ENCODE peak calls at places on chromosome 13, in four cellular contexts. V, N, K and Q are unnamed samples.

GRCh38 chr13:44004881-44005280 is 125.2 kb downstream of the LACC1 start:
- DNase-seq in V (no peak), N (no peak), K (no peak), Q (no peak)

GRCh38 chr13:110403315-110403714 is 96.2 kb downstream of the COL4A2 start:
- DNase-seq in V (no peak), N (no peak), K (no peak), Q (no peak)

GRCh38 chr13:78241278-78241919 is 322.8 kb upstream of the EDNRB start:
- DNase-seq in V (peak), N (peak), K (peak), Q (peak)

GRCh38 chr13:27043013-27043412 is 128.6 kb downstream of the USP12 start:
- DNase-seq in V (no peak), N (no peak), K (peak), Q (peak)

GRCh38 chr13:79534596-79534995 is 53.6 kb downstream of the NDFIP2 start:
- DNase-seq in V (no peak), N (no peak), K (no peak), Q (no peak)

GRCh38 chr13:41516760-41517159 is 59.4 kb downstream of the RGCC start:
- DNase-seq in V (no peak), N (no peak), K (no peak), Q (no peak)

GRCh38 chr13:32309812-32310706 is 5.1 kb downstream of the ZAR1L start:
- DNase-seq in V (no peak), N (peak), K (peak), Q (peak)

GRCh38 chr13:98570929-98571372 is 6.0 kb downstream of the STK24 start:
- DNase-seq in V (no peak), N (peak), K (peak), Q (no peak)

GRCh38 chr13:49292742-49293498 is 45.2 kb downstream of the CDADC1 start:
- DNase-seq in V (no peak), N (peak), K (no peak), Q (no peak)

GRCh38 chr13:99564389-99564788 is 63.1 kb downstream of the TM9SF2 start:
- DNase-seq in V (no peak), N (no peak), K (no peak), Q (no peak)

GRCh38 chr13:21674271-21675009 is 3.6 kb downstream of the FGF9 start:
- DNase-seq in V (peak), N (no peak), K (no peak), Q (no peak)

GRCh38 chr13:75946746-75947397 is 310.7 kb downstream of the LMO7 start:
- DNase-seq in V (no peak), N (no peak), K (no peak), Q (no peak)

GRCh38 chr13:44744880-44745633 is 168.9 kb upstream of the TSC22D1 start:
- DNase-seq in V (no peak), N (no peak), K (no peak), Q (no peak)

GRCh38 chr13:49494645-49495044 is 1.1 kb upstream of the PHF11 start:
- DNase-seq in V (no peak), N (no peak), K (no peak), Q (no peak)

GRCh38 chr13:85266331-85266730 is 532.9 kb downstream of the SLITRK6 start:
- DNase-seq in V (no peak), N (no peak), K (no peak), Q (no peak)

GRCh38 chr13:96444676-96445075 is 354.8 kb downstream of the HS6ST3 start:
- DNase-seq in V (no peak), N (no peak), K (no peak), Q (no peak)

GRCh38 chr13:101930331-101930730 is 471.5 kb downstream of the FGF14 start:
- DNase-seq in V (no peak), N (no peak), K (no peak), Q (no peak)

GRCh38 chr13:100273576-100273975 is 184.7 kb downstream of the PCCA start:
- DNase-seq in V (no peak), N (no peak), K (no peak), Q (no peak)

GRCh38 chr13:64428196-64428595 is 2801.9 kb downstream of the PCDH9 start:
- DNase-seq in V (no peak), N (no peak), K (no peak), Q (no peak)

GRCh38 chr13:86324191-86324590 is 525.0 kb upstream of the SLITRK6 start:
- DNase-seq in V (no peak), N (no peak), K (no peak), Q (no peak)

GRCh38 chr13:39575641-39576238 is 27.3 kb downstream of the LHFPL6 start:
- DNase-seq in V (no peak), N (no peak), K (no peak), Q (no peak)

GRCh38 chr13:87057807-87058520 is 613.2 kb upstream of the SLITRK5 start:
- DNase-seq in V (no peak), N (no peak), K (no peak), Q (no peak)

GRCh38 chr13:75316427-75316826 is 165.5 kb downstream of the TBC1D4 start:
- DNase-seq in V (no peak), N (no peak), K (no peak), Q (no peak)

GRCh38 chr13:101449971-101450748 is 2.3 kb upstream of the ITGBL1 start:
- DNase-seq in V (no peak), N (no peak), K (no peak), Q (peak)

GRCh38 chr13:99311137-99311536 is 3.9 kb upstream of the GPR183 start:
- DNase-seq in V (no peak), N (peak), K (no peak), Q (no peak)

GRCh38 chr13:38496956-38497355 is 147.3 kb downstream of the UFM1 start:
- DNase-seq in V (no peak), N (no peak), K (no peak), Q (no peak)
- TF ChIP-seq HMGXB4 in V (no peak), N (no peak), K (no peak), Q (no peak)

GRCh38 chr13:46796515-46797467 is at the start of gene ESD:
- DNase-seq in V (peak), N (peak), K (peak), Q (peak)

GRCh38 chr13:46801831-46802230 is 4.9 kb upstream of the ESD start:
- DNase-seq in V (no peak), N (no peak), K (no peak), Q (no peak)

GRCh38 chr13:46797468-46798237 is 692 bp upstream of the ESD start:
- DNase-seq in V (no peak), N (peak), K (peak), Q (no peak)

GRCh38 chr13:46796129-46796514 is 839 bp downstream of the ESD start:
- DNase-seq in V (no peak), N (peak), K (no peak), Q (no peak)

GRCh38 chr13:46799139-46799538 is 2.2 kb upstream of the ESD start:
- DNase-seq in V (no peak), N (no peak), K (peak), Q (no peak)
- TF ChIP-seq HMGXB4 in V (no peak), N (no peak), K (no peak), Q (no peak)

DNA sequence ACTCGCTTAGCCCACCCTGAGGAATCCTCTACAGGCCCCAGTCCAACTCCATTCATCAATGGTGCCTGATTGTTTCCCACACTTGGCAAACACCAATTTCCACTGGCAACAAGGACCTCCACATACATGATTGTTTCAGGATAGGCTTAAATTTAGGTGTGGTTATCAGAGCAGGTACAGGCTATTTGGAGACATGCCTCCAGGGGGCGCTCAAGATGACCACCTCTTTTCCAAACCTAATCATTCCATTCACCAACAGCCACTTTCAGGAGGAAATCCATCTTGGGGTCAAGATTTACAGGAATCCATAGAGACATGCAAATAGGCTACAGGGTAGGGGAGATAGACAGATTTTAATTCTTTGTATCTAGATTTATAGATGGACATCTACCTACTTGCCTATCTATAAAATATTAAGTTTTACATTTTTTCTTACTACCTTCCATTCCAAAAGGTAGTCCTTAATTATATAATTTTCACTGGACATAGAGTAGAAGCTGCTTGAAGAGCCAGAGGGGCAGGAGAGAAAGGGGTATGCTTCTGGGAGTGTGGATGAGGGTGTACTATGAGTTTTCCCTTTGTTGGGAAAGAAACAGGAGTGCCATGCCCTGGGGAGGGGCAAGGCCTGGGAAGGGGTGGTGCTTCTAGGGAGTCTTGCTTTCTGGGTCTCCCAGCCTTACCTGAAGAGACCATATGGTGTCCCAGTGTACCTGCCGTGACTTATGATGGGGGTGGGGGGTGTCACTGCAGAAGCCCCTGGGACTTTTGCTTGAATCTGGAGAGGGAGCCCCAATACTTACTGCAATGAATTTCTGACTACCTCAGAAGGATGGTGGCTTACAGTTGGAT is 14.1 kb upstream of the PCDH8 start:
- DNase-seq in V (peak), N (peak), K (peak), Q (peak)
- TF ChIP-seq HMGXB4 in V (no peak), N (no peak), K (no peak), Q (no peak)

DNA sequence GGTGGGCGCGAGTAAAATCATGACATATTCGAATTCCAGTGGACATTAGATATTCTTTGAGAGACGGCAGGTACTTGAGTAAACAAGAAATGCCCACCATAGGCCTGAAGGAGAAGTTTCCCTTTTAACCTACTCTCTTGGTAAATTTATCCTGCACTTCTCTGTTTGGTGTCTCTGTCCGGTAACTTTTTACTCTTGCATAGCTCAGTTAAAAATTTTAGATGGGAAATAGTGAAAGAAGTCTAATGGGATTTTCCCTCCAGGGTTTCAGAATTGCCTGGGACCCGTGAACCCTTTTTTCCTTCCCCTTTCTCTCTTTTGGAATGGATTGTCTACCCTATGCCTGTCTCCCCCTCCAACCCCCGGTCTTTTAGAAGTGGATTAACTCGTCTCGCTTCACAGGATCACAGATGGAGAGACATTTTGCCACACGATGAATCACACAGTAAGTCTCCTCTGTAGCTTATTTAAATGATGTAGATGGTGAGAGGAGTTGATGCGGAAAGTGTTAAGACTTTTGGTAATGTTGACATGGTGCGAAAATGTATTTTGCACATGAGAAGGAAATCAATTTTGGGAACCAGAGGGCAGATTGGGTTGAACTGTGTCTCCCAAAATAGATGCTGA is 511 bp upstream of the MIPEP start:
- DNase-seq in V (no peak), N (no peak), K (no peak), Q (no peak)
- TF ChIP-seq HMGXB4 in V (no peak), N (no peak), K (no peak), Q (no peak)

GRCh38 chr13:28429096-28429495 is 65.8 kb downstream of the FLT1 start:
- DNase-seq in V (no peak), N (no peak), K (no peak), Q (no peak)

GRCh38 chr13:28438067-28438466 is 56.9 kb downstream of the FLT1 start:
- DNase-seq in V (no peak), N (no peak), K (no peak), Q (no peak)

GRCh38 chr13:28438598-28439334 is 56.2 kb downstream of the FLT1 start:
- DNase-seq in V (peak), N (no peak), K (no peak), Q (no peak)

GRCh38 chr13:28429685-28430290 is 65.1 kb downstream of the FLT1 start:
- DNase-seq in V (peak), N (no peak), K (no peak), Q (no peak)

GRCh38 chr13:28434934-28435333 is 60.0 kb downstream of the FLT1 start:
- DNase-seq in V (no peak), N (no peak), K (no peak), Q (no peak)
- TF ChIP-seq HMGXB4 in V (no peak), N (no peak), K (no peak), Q (no peak)

DNA sequence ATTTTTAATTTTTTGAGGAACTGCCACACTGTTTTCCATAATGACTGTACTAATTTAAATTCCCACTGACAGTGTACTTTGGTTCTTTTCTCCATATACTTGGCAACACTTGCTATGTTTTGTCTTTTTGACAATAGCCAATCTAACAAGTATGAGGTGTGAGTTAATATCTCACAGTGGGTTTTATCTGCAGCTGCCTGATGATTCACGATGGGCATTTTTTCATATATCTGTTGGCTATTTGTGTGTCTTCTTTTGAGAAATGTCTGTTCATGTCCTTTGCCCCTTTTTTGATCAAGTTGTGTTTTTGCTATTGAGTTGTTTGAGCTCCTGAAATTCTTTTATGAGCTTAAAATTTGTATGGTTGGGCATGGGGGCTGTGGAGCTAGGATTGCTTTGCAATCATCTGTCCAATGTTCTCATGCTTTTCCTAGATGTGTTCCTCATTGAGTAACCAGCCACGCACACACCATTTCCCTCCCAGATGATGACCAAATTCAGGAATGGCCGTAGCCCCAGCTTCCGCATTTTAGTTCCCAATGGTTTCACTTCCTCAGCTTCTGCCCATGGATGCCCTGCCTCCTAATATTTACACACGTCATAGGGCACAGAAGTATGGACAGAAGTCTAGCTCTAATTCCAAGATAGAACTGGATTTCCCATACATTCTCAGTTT is 379.9 kb upstream of the SGCG start:
- DNase-seq in V (no peak), N (no peak), K (no peak), Q (no peak)
- TF ChIP-seq HMGXB4 in V (no peak), N (no peak), K (no peak), Q (no peak)

DNA sequence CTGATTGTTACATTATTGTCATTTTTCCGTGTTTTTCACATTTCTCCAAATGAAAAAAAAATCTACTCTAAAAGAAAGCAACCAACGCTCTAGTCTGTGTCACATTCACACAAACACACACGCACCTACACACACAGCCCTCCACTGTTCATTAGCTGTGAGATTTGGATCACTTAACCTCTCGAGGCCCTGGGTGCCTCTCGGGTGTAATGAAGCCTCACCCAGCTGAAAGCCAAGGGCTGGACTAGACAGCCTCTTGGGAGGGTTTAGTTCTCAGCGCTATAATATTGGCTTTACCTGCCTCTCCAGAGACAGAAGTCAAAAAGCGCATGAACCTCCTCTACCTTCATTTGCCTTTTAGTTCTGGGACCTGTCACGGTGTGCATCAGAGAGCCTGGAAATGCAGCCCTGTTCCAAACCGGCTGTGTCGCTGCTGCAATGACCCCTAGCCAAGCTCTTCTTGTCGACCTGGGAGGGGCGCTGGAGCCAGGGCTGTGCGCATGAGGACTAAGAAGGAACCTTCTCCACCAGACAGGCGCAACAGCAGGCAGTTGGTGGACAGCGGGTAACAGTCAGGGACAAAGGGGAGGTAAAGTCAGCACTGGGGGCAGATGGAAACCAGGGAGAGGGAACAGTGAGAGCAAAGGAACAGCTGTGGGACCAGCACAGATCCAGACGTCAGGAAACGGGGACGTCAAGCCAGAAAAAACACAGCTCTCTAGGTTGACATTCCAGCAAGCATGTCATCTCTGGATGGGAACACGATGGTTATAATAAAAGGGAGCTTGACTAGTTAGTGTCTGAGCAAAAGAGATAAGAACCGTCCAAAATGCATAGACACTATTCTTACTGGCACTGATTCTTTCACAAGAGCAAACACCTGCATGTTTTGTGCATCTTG is 375.9 kb downstream of the EFNB2 start:
- DNase-seq in V (no peak), N (no peak), K (no peak), Q (no peak)
- TF ChIP-seq HMGXB4 in V (no peak), N (no peak), K (no peak), Q (no peak)

GRCh38 chr13:24162604-24163003 is 2.1 kb downstream of the SPATA13 start:
- DNase-seq in V (no peak), N (no peak), K (no peak), Q (no peak)

GRCh38 chr13:24159362-24159761 is 1.2 kb upstream of the SPATA13 start:
- DNase-seq in V (no peak), N (no peak), K (no peak), Q (no peak)

GRCh38 chr13:24161980-24162517 is 1.5 kb downstream of the SPATA13 start:
- DNase-seq in V (no peak), N (no peak), K (no peak), Q (no peak)

GRCh38 chr13:24161010-24161775 is 673 bp downstream of the SPATA13 start:
- DNase-seq in V (peak), N (no peak), K (peak), Q (no peak)

GRCh38 chr13:24159921-24160324 is 597 bp upstream of the SPATA13 start:
- DNase-seq in V (no peak), N (no peak), K (no peak), Q (peak)
- TF ChIP-seq HMGXB4 in V (no peak), N (no peak), K (no peak), Q (no peak)

GRCh38 chr13:111876506-111876905 is 190.4 kb upstream of the SOX1 start:
- DNase-seq in V (no peak), N (no peak), K (no peak), Q (no peak)
- TF ChIP-seq HMGXB4 in V (no peak), N (no peak), K (no peak), Q (no peak)

GRCh38 chr13:113932060-113932459 is 41.8 kb downstream of the C13orf46 start:
- DNase-seq in V (no peak), N (no peak), K (no peak), Q (no peak)

GRCh38 chr13:113930711-113931637 is 42.9 kb downstream of the C13orf46 start:
- DNase-seq in V (peak), N (no peak), K (no peak), Q (no peak)

GRCh38 chr13:113927661-113928581 is 46.0 kb downstream of the C13orf46 start:
- DNase-seq in V (peak), N (no peak), K (no peak), Q (no peak)

GRCh38 chr13:113928701-113929627 is 44.9 kb downstream of the C13orf46 start:
- DNase-seq in V (peak), N (no peak), K (no peak), Q (no peak)

GRCh38 chr13:113929628-113930615 is 44.0 kb downstream of the C13orf46 start:
- DNase-seq in V (peak), N (no peak), K (no peak), Q (no peak)
- TF ChIP-seq HMGXB4 in V (no peak), N (no peak), K (no peak), Q (no peak)